ENCODE peak calls at places on chromosome 21, in seven cellular contexts. One of them, this sample, is unnamed.
A peak's percentile ranks its signal among the peaks of the same experiment; 100 is the strongest.

GRCh38 chr21:36471254-36471723 is 8.6 kb downstream of the CLDN14 start:
- DNase-seq in effector memory CD8-positive, alpha-beta T cell: no peak
- DNase-seq in tibial artery: no peak
- DNase-seq in GDM1: no peak
- DNase-seq in HFF-Myc: no peak
- DNase-seq in NCI-H1694: no peak
- DNase-seq in activated T-cell treated with anti-CD3 and anti-CD28 coated beads, Interleukin-2, amount 50 U/mL, for 72 hours: peak; percentile 32
- DNase-seq in this sample: no peak

GRCh38 chr21:45288441-45288841 is 746 bp upstream of the POFUT2 start:
- DNase-seq in effector memory CD8-positive, alpha-beta T cell: no peak
- DNase-seq in tibial artery: peak; percentile 71
- DNase-seq in GDM1: no peak
- DNase-seq in HFF-Myc: no peak
- DNase-seq in NCI-H1694: no peak
- DNase-seq in activated T-cell treated with anti-CD3 and anti-CD28 coated beads, Interleukin-2, amount 50 U/mL, for 72 hours: no peak
- DNase-seq in this sample: no peak

GRCh38 chr21:35053356-35054096 is 4.4 kb upstream of the RUNX1 start:
- DNase-seq in effector memory CD8-positive, alpha-beta T cell: no peak
- DNase-seq in tibial artery: no peak
- DNase-seq in GDM1: no peak
- DNase-seq in HFF-Myc: no peak
- DNase-seq in NCI-H1694: no peak
- DNase-seq in activated T-cell treated with anti-CD3 and anti-CD28 coated beads, Interleukin-2, amount 50 U/mL, for 72 hours: no peak
- DNase-seq in this sample: no peak

GRCh38 chr21:42970946-42971653 is 3.3 kb upstream of the PKNOX1 start:
- DNase-seq in effector memory CD8-positive, alpha-beta T cell: no peak
- DNase-seq in tibial artery: no peak
- DNase-seq in GDM1: no peak
- DNase-seq in HFF-Myc: no peak
- DNase-seq in NCI-H1694: no peak
- DNase-seq in activated T-cell treated with anti-CD3 and anti-CD28 coated beads, Interleukin-2, amount 50 U/mL, for 72 hours: no peak
- DNase-seq in this sample: no peak

GRCh38 chr21:16713331-16714114 is 799.3 kb upstream of the CXADR start:
- DNase-seq in effector memory CD8-positive, alpha-beta T cell: no peak
- DNase-seq in tibial artery: no peak
- DNase-seq in GDM1: no peak
- DNase-seq in HFF-Myc: no peak
- DNase-seq in NCI-H1694: no peak
- DNase-seq in activated T-cell treated with anti-CD3 and anti-CD28 coated beads, Interleukin-2, amount 50 U/mL, for 72 hours: no peak
- DNase-seq in this sample: no peak

GRCh38 chr21:44817914-44818635 is at the start of gene SUMO3:
- DNase-seq in effector memory CD8-positive, alpha-beta T cell: peak; percentile 91
- DNase-seq in tibial artery: peak; percentile 89
- DNase-seq in GDM1: peak; percentile 84
- DNase-seq in HFF-Myc: no peak
- DNase-seq in NCI-H1694: peak; percentile 29
- DNase-seq in activated T-cell treated with anti-CD3 and anti-CD28 coated beads, Interleukin-2, amount 50 U/mL, for 72 hours: peak; percentile 85
- DNase-seq in this sample: peak; percentile 56

GRCh38 chr21:14143999-14144398 is 66.8 kb downstream of the LIPI start:
- DNase-seq in effector memory CD8-positive, alpha-beta T cell: no peak
- DNase-seq in tibial artery: no peak
- DNase-seq in GDM1: no peak
- DNase-seq in HFF-Myc: no peak
- DNase-seq in NCI-H1694: no peak
- DNase-seq in activated T-cell treated with anti-CD3 and anti-CD28 coated beads, Interleukin-2, amount 50 U/mL, for 72 hours: no peak
- DNase-seq in this sample: no peak

GRCh38 chr21:33212159-33212851 is 17.4 kb upstream of the IFNAR2 start:
- DNase-seq in effector memory CD8-positive, alpha-beta T cell: no peak
- DNase-seq in tibial artery: no peak
- DNase-seq in GDM1: no peak
- DNase-seq in HFF-Myc: no peak
- DNase-seq in NCI-H1694: no peak
- DNase-seq in activated T-cell treated with anti-CD3 and anti-CD28 coated beads, Interleukin-2, amount 50 U/mL, for 72 hours: no peak
- DNase-seq in this sample: no peak

GRCh38 chr21:16708431-16708830 is 804.4 kb upstream of the CXADR start:
- DNase-seq in effector memory CD8-positive, alpha-beta T cell: no peak
- DNase-seq in tibial artery: no peak
- DNase-seq in GDM1: no peak
- DNase-seq in HFF-Myc: peak; percentile 29
- DNase-seq in NCI-H1694: no peak
- DNase-seq in activated T-cell treated with anti-CD3 and anti-CD28 coated beads, Interleukin-2, amount 50 U/mL, for 72 hours: no peak
- DNase-seq in this sample: no peak

GRCh38 chr21:40074198-40074597 is 207.0 kb downstream of the PCP4 start:
- DNase-seq in effector memory CD8-positive, alpha-beta T cell: no peak
- DNase-seq in tibial artery: no peak
- DNase-seq in GDM1: no peak
- DNase-seq in HFF-Myc: no peak
- DNase-seq in NCI-H1694: no peak
- DNase-seq in activated T-cell treated with anti-CD3 and anti-CD28 coated beads, Interleukin-2, amount 50 U/mL, for 72 hours: no peak
- DNase-seq in this sample: no peak

GRCh38 chr21:25906554-25906953 is 171.8 kb downstream of the GABPA start:
- DNase-seq in effector memory CD8-positive, alpha-beta T cell: no peak
- DNase-seq in tibial artery: no peak
- DNase-seq in GDM1: no peak
- DNase-seq in HFF-Myc: no peak
- DNase-seq in NCI-H1694: no peak
- DNase-seq in activated T-cell treated with anti-CD3 and anti-CD28 coated beads, Interleukin-2, amount 50 U/mL, for 72 hours: no peak
- DNase-seq in this sample: no peak

GRCh38 chr21:15204140-15204774 is 139.5 kb upstream of the NRIP1 start:
- DNase-seq in effector memory CD8-positive, alpha-beta T cell: no peak
- DNase-seq in tibial artery: no peak
- DNase-seq in GDM1: no peak
- DNase-seq in HFF-Myc: no peak
- DNase-seq in NCI-H1694: no peak
- DNase-seq in activated T-cell treated with anti-CD3 and anti-CD28 coated beads, Interleukin-2, amount 50 U/mL, for 72 hours: no peak
- DNase-seq in this sample: no peak

GRCh38 chr21:44763050-44763378 is 38.6 kb downstream of the UBE2G2 start:
- DNase-seq in effector memory CD8-positive, alpha-beta T cell: no peak
- DNase-seq in tibial artery: no peak
- DNase-seq in GDM1: no peak
- DNase-seq in HFF-Myc: no peak
- DNase-seq in NCI-H1694: no peak
- DNase-seq in activated T-cell treated with anti-CD3 and anti-CD28 coated beads, Interleukin-2, amount 50 U/mL, for 72 hours: no peak
- DNase-seq in this sample: no peak

GRCh38 chr21:32940079-32941014 is 85.4 kb upstream of the OLIG2 start:
- DNase-seq in effector memory CD8-positive, alpha-beta T cell: peak; percentile 40
- DNase-seq in tibial artery: no peak
- DNase-seq in GDM1: peak; percentile 28
- DNase-seq in HFF-Myc: no peak
- DNase-seq in NCI-H1694: peak; percentile 51
- DNase-seq in activated T-cell treated with anti-CD3 and anti-CD28 coated beads, Interleukin-2, amount 50 U/mL, for 72 hours: peak; percentile 35
- DNase-seq in this sample: peak; percentile 5

GRCh38 chr21:37916795-37917142 is 512 bp upstream of the KCNJ6 start:
- DNase-seq in effector memory CD8-positive, alpha-beta T cell: no peak
- DNase-seq in tibial artery: no peak
- DNase-seq in GDM1: no peak
- DNase-seq in HFF-Myc: no peak
- DNase-seq in NCI-H1694: peak; percentile 59
- DNase-seq in activated T-cell treated with anti-CD3 and anti-CD28 coated beads, Interleukin-2, amount 50 U/mL, for 72 hours: no peak
- DNase-seq in this sample: no peak

GRCh38 chr21:31198575-31198974 is 145.5 kb downstream of the TIAM1 start:
- DNase-seq in effector memory CD8-positive, alpha-beta T cell: no peak
- DNase-seq in tibial artery: no peak
- DNase-seq in GDM1: no peak
- DNase-seq in HFF-Myc: no peak
- DNase-seq in NCI-H1694: peak; percentile 85
- DNase-seq in activated T-cell treated with anti-CD3 and anti-CD28 coated beads, Interleukin-2, amount 50 U/mL, for 72 hours: no peak
- DNase-seq in this sample: peak; percentile 23

GRCh38 chr21:31566061-31566460 is 93.4 kb upstream of the SOD1 start:
- DNase-seq in effector memory CD8-positive, alpha-beta T cell: no peak
- DNase-seq in tibial artery: no peak
- DNase-seq in GDM1: no peak
- DNase-seq in HFF-Myc: no peak
- DNase-seq in NCI-H1694: peak; percentile 37
- DNase-seq in activated T-cell treated with anti-CD3 and anti-CD28 coated beads, Interleukin-2, amount 50 U/mL, for 72 hours: no peak
- DNase-seq in this sample: no peak

GRCh38 chr21:41321908-41322495 is 5.4 kb downstream of the FAM3B start:
- DNase-seq in effector memory CD8-positive, alpha-beta T cell: no peak
- DNase-seq in tibial artery: no peak
- DNase-seq in GDM1: no peak
- DNase-seq in HFF-Myc: no peak
- DNase-seq in NCI-H1694: no peak
- DNase-seq in activated T-cell treated with anti-CD3 and anti-CD28 coated beads, Interleukin-2, amount 50 U/mL, for 72 hours: no peak
- DNase-seq in this sample: no peak

GRCh38 chr21:42073140-42074099 is 2.3 kb downstream of the UMODL1 start:
- DNase-seq in effector memory CD8-positive, alpha-beta T cell: no peak
- DNase-seq in tibial artery: no peak
- DNase-seq in GDM1: no peak
- DNase-seq in HFF-Myc: no peak
- DNase-seq in NCI-H1694: no peak
- DNase-seq in activated T-cell treated with anti-CD3 and anti-CD28 coated beads, Interleukin-2, amount 50 U/mL, for 72 hours: no peak
- DNase-seq in this sample: no peak

GRCh38 chr21:28904961-28905435 is 87.7 kb downstream of the LTN1 start:
- DNase-seq in effector memory CD8-positive, alpha-beta T cell: no peak
- DNase-seq in tibial artery: no peak
- DNase-seq in GDM1: no peak
- DNase-seq in HFF-Myc: no peak
- DNase-seq in NCI-H1694: no peak
- DNase-seq in activated T-cell treated with anti-CD3 and anti-CD28 coated beads, Interleukin-2, amount 50 U/mL, for 72 hours: no peak
- DNase-seq in this sample: no peak

GRCh38 chr21:27315373-27315772 is 348.5 kb upstream of the ADAMTS5 start:
- DNase-seq in effector memory CD8-positive, alpha-beta T cell: no peak
- DNase-seq in tibial artery: no peak
- DNase-seq in GDM1: no peak
- DNase-seq in HFF-Myc: no peak
- DNase-seq in NCI-H1694: no peak
- DNase-seq in activated T-cell treated with anti-CD3 and anti-CD28 coated beads, Interleukin-2, amount 50 U/mL, for 72 hours: no peak
- DNase-seq in this sample: no peak

GRCh38 chr21:34877485-34878128 is 171.5 kb downstream of the RUNX1 start:
- DNase-seq in effector memory CD8-positive, alpha-beta T cell: no peak
- DNase-seq in tibial artery: no peak
- DNase-seq in GDM1: no peak
- DNase-seq in HFF-Myc: no peak
- DNase-seq in NCI-H1694: no peak
- DNase-seq in activated T-cell treated with anti-CD3 and anti-CD28 coated beads, Interleukin-2, amount 50 U/mL, for 72 hours: no peak
- DNase-seq in this sample: no peak

GRCh38 chr21:28714795-28715464 is 277.7 kb downstream of the LTN1 start:
- DNase-seq in effector memory CD8-positive, alpha-beta T cell: no peak
- DNase-seq in tibial artery: no peak
- DNase-seq in GDM1: no peak
- DNase-seq in HFF-Myc: peak; percentile 32
- DNase-seq in NCI-H1694: no peak
- DNase-seq in activated T-cell treated with anti-CD3 and anti-CD28 coated beads, Interleukin-2, amount 50 U/mL, for 72 hours: no peak
- DNase-seq in this sample: no peak

GRCh38 chr21:46323710-46324389 is at the start of the genes C21orf58 and PCNT:
- DNase-seq in effector memory CD8-positive, alpha-beta T cell: peak; percentile 99
- DNase-seq in tibial artery: peak; percentile 99
- DNase-seq in GDM1: peak; percentile 97
- DNase-seq in HFF-Myc: peak; percentile 90
- DNase-seq in NCI-H1694: peak; percentile 93
- DNase-seq in activated T-cell treated with anti-CD3 and anti-CD28 coated beads, Interleukin-2, amount 50 U/mL, for 72 hours: peak; percentile 98
- DNase-seq in this sample: peak; percentile 97

GRCh38 chr21:31480228-31480627 is 136.2 kb upstream of the TIAM1 start:
- DNase-seq in effector memory CD8-positive, alpha-beta T cell: no peak
- DNase-seq in tibial artery: no peak
- DNase-seq in GDM1: no peak
- DNase-seq in HFF-Myc: no peak
- DNase-seq in NCI-H1694: no peak
- DNase-seq in activated T-cell treated with anti-CD3 and anti-CD28 coated beads, Interleukin-2, amount 50 U/mL, for 72 hours: no peak
- DNase-seq in this sample: no peak

GRCh38 chr21:35153671-35154070 is 104.6 kb upstream of the RUNX1 start:
- DNase-seq in effector memory CD8-positive, alpha-beta T cell: no peak
- DNase-seq in tibial artery: no peak
- DNase-seq in GDM1: no peak
- DNase-seq in HFF-Myc: no peak
- DNase-seq in NCI-H1694: no peak
- DNase-seq in activated T-cell treated with anti-CD3 and anti-CD28 coated beads, Interleukin-2, amount 50 U/mL, for 72 hours: no peak
- DNase-seq in this sample: no peak

GRCh38 chr21:42466700-42467612 is 29.1 kb downstream of the RSPH1 start:
- DNase-seq in effector memory CD8-positive, alpha-beta T cell: no peak
- DNase-seq in tibial artery: peak; percentile 37
- DNase-seq in GDM1: peak; percentile 23
- DNase-seq in HFF-Myc: no peak
- DNase-seq in NCI-H1694: no peak
- DNase-seq in activated T-cell treated with anti-CD3 and anti-CD28 coated beads, Interleukin-2, amount 50 U/mL, for 72 hours: peak; percentile 28
- DNase-seq in this sample: no peak

GRCh38 chr21:40178726-40179125 is 311.5 kb downstream of the PCP4 start:
- DNase-seq in effector memory CD8-positive, alpha-beta T cell: no peak
- DNase-seq in tibial artery: no peak
- DNase-seq in GDM1: no peak
- DNase-seq in HFF-Myc: no peak
- DNase-seq in NCI-H1694: no peak
- DNase-seq in activated T-cell treated with anti-CD3 and anti-CD28 coated beads, Interleukin-2, amount 50 U/mL, for 72 hours: no peak
- DNase-seq in this sample: no peak

GRCh38 chr21:22399717-22400520 is 1401.7 kb downstream of the NCAM2 start:
- DNase-seq in effector memory CD8-positive, alpha-beta T cell: no peak
- DNase-seq in tibial artery: no peak
- DNase-seq in GDM1: no peak
- DNase-seq in HFF-Myc: no peak
- DNase-seq in NCI-H1694: no peak
- DNase-seq in activated T-cell treated with anti-CD3 and anti-CD28 coated beads, Interleukin-2, amount 50 U/mL, for 72 hours: no peak
- DNase-seq in this sample: no peak

GRCh38 chr21:18759751-18760161 is 356.2 kb upstream of the TMPRSS15 start:
- DNase-seq in effector memory CD8-positive, alpha-beta T cell: no peak
- DNase-seq in tibial artery: no peak
- DNase-seq in GDM1: no peak
- DNase-seq in HFF-Myc: no peak
- DNase-seq in NCI-H1694: no peak
- DNase-seq in activated T-cell treated with anti-CD3 and anti-CD28 coated beads, Interleukin-2, amount 50 U/mL, for 72 hours: no peak
- DNase-seq in this sample: no peak

GRCh38 chr21:44515359-44516165 is 24.4 kb downstream of the KRTAP10-1 start:
- DNase-seq in effector memory CD8-positive, alpha-beta T cell: no peak
- DNase-seq in tibial artery: no peak
- DNase-seq in GDM1: no peak
- DNase-seq in HFF-Myc: no peak
- DNase-seq in NCI-H1694: no peak
- DNase-seq in activated T-cell treated with anti-CD3 and anti-CD28 coated beads, Interleukin-2, amount 50 U/mL, for 72 hours: no peak
- DNase-seq in this sample: no peak

GRCh38 chr21:26140185-26140584 is 30.4 kb downstream of the APP start:
- DNase-seq in effector memory CD8-positive, alpha-beta T cell: no peak
- DNase-seq in tibial artery: peak; percentile 72
- DNase-seq in GDM1: no peak
- DNase-seq in HFF-Myc: peak; percentile 66
- DNase-seq in NCI-H1694: no peak
- DNase-seq in activated T-cell treated with anti-CD3 and anti-CD28 coated beads, Interleukin-2, amount 50 U/mL, for 72 hours: no peak
- DNase-seq in this sample: no peak

GRCh38 chr21:39869141-39869818 is 2.0 kb downstream of the PCP4 start:
- DNase-seq in effector memory CD8-positive, alpha-beta T cell: no peak
- DNase-seq in tibial artery: no peak
- DNase-seq in GDM1: no peak
- DNase-seq in HFF-Myc: no peak
- DNase-seq in NCI-H1694: no peak
- DNase-seq in activated T-cell treated with anti-CD3 and anti-CD28 coated beads, Interleukin-2, amount 50 U/mL, for 72 hours: no peak
- DNase-seq in this sample: no peak

GRCh38 chr21:42599486-42599885 is 53.9 kb upstream of the PDE9A start:
- DNase-seq in effector memory CD8-positive, alpha-beta T cell: no peak
- DNase-seq in tibial artery: no peak
- DNase-seq in GDM1: no peak
- DNase-seq in HFF-Myc: no peak
- DNase-seq in NCI-H1694: no peak
- DNase-seq in activated T-cell treated with anti-CD3 and anti-CD28 coated beads, Interleukin-2, amount 50 U/mL, for 72 hours: no peak
- DNase-seq in this sample: no peak

GRCh38 chr21:18801468-18801867 is 397.9 kb upstream of the TMPRSS15 start:
- DNase-seq in effector memory CD8-positive, alpha-beta T cell: no peak
- DNase-seq in tibial artery: no peak
- DNase-seq in GDM1: no peak
- DNase-seq in HFF-Myc: no peak
- DNase-seq in NCI-H1694: no peak
- DNase-seq in activated T-cell treated with anti-CD3 and anti-CD28 coated beads, Interleukin-2, amount 50 U/mL, for 72 hours: no peak
- DNase-seq in this sample: no peak

GRCh38 chr21:41367598-41368360 is 6.0 kb downstream of the MX2 start:
- DNase-seq in effector memory CD8-positive, alpha-beta T cell: no peak
- DNase-seq in tibial artery: no peak
- DNase-seq in GDM1: no peak
- DNase-seq in HFF-Myc: no peak
- DNase-seq in NCI-H1694: no peak
- DNase-seq in activated T-cell treated with anti-CD3 and anti-CD28 coated beads, Interleukin-2, amount 50 U/mL, for 72 hours: no peak
- DNase-seq in this sample: no peak